ENCODE peak calls at places on chromosomes 13 and 19, in five cellular contexts. K is thoracic aorta; U is astrocyte of the spinal cord; D is esophagus squamous epithelium; J is effector memory CD4-positive, alpha-beta T cell. E is an unnamed sample.

GRCh38 chr13:107866666-107867623 is 348.4 kb downstream of the LIG4 start:
- DNase-seq in J (no peak), U (peak), K (no peak), D (no peak), E (no peak)

GRCh38 chr19:31107096-31107495 is 242.1 kb downstream of the TSHZ3 start:
- DNase-seq in J (no peak), K (no peak), D (no peak), U (no peak), E (no peak)

GRCh38 chr19:46880440-46880839 is 19.6 kb downstream of the ARHGAP35 start:
- DNase-seq in D (no peak), J (no peak), U (no peak), K (no peak), E (no peak)

GRCh38 chr19:10431943-10432735 is 11.8 kb downstream of the PDE4A start:
- DNase-seq in J (peak), U (no peak), K (no peak), D (no peak), E (no peak)

GRCh38 chr19:58093071-58093470 is 5.0 kb downstream of the ZSCAN18 start:
- DNase-seq in J (no peak), D (no peak), K (no peak), U (no peak), E (no peak)

GRCh38 chr13:45747071-45747470 is 45.0 kb downstream of the CBY2 start:
- DNase-seq in U (no peak), K (no peak), D (no peak), J (no peak), E (no peak)

GRCh38 chr13:37403776-37404497 is 194.6 kb downstream of the POSTN start:
- DNase-seq in U (peak), J (no peak), K (no peak), D (no peak), E (no peak)

GRCh38 chr13:51333421-51333820 is 6.1 kb upstream of the SERPINE3 start:
- DNase-seq in D (no peak), U (no peak), K (no peak), J (no peak), E (no peak)

GRCh38 chr13:99931462-99931861 is 40.1 kb downstream of the ZIC5 start:
- DNase-seq in U (no peak), K (no peak), J (no peak), D (no peak), E (no peak)

GRCh38 chr19:8391274-8392016 is 1.3 kb downstream of the RAB11B start:
- DNase-seq in K (no peak), U (no peak), J (no peak), D (no peak), E (no peak)

GRCh38 chr19:56884481-56884880 is 44.0 kb upstream of the PEG3 start:
- DNase-seq in U (no peak), D (no peak), J (no peak), K (no peak), E (no peak)

GRCh38 chr13:24511019-24511823 is 1.4 kb downstream of the PARP4 start:
- DNase-seq in K (no peak), J (peak), D (no peak), U (peak), E (peak)

GRCh38 chr19:10291554-10292205 is 1.9 kb downstream of the ICAM5 start:
- DNase-seq in D (no peak), U (no peak), K (no peak), J (no peak), E (no peak)

GRCh38 chr13:51873837-51874236 is 12.1 kb downstream of the CCDC70 start:
- DNase-seq in D (no peak), U (no peak), K (no peak), J (no peak), E (no peak)

GRCh38 chr19:54063350-54064078 is at the start of gene VSTM1:
- DNase-seq in K (no peak), D (no peak), U (no peak), J (no peak), E (no peak)

GRCh38 chr13:93477238-93477637 is 250.6 kb downstream of the GPC6 start:
- DNase-seq in K (no peak), U (no peak), D (no peak), J (no peak), E (no peak)

GRCh38 chr13:93398167-93398566 is 171.6 kb downstream of the GPC6 start:
- DNase-seq in J (no peak), U (no peak), D (no peak), K (no peak), E (no peak)

GRCh38 chr19:52398091-52398461 is 427 bp downstream of the ZNF528 start:
- DNase-seq in K (no peak), D (no peak), U (no peak), J (no peak), E (no peak)

GRCh38 chr13:66700336-66700735 is 529.8 kb downstream of the PCDH9 start:
- DNase-seq in K (no peak), D (no peak), J (no peak), U (peak), E (no peak)

GRCh38 chr19:17829855-17830566 is 8.7 kb upstream of the INSL3 start:
- DNase-seq in K (no peak), J (no peak), D (no peak), U (peak), E (no peak)

GRCh38 chr19:29593869-29594268 is 12.2 kb upstream of the POP4 start:
- DNase-seq in K (no peak), U (no peak), D (no peak), J (no peak), E (no peak)

GRCh38 chr13:51331354-51331861 is 8.1 kb upstream of the SERPINE3 start:
- DNase-seq in K (no peak), U (no peak), J (no peak), D (no peak), E (no peak)

DNA sequence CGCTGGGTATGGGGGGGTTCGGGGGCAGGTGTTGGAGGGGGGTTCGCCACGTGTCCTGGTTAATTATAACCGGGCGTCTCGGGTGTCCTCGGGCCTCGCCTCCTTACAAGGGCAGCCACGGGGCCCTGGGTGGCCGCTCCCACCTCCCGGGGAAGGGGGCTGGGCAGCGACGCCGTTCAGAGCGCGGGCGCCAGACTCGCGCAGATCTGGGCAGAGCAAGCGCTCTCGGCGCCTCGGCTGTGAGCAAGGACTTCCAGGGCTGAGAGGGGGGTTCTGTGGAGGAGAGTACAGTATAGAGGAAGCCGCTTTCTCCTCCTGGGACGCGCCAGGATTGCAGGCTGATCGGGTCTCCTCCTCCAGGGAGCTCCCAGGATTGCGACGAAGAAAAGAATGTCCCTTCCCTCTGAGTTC is 1.0 kb upstream of the CKM start:
- DNase-seq in K (no peak), U (no peak), D (no peak), J (no peak), E (no peak)
- H3K4me3 ChIP-seq in K (peak), U (peak), D (peak), J (no peak), E (no peak)

GRCh38 chr13:97225533-97225932 is 3.4 kb downstream of the MBNL2 start:
- DNase-seq in K (no peak), U (no peak), J (no peak), D (no peak), E (no peak)
- H3K4me3 ChIP-seq in K (peak), U (peak), J (no peak), D (peak), E (no peak)

GRCh38 chr19:5839312-5840017 is at the start of gene FUT6:
- DNase-seq in U (no peak), J (no peak), D (no peak), K (no peak), E (no peak)

GRCh38 chr19:5843295-5843927 is 3.9 kb upstream of the FUT6 start:
- DNase-seq in U (no peak), J (no peak), D (no peak), K (no peak), E (no peak)

GRCh38 chr19:5837768-5838364 is 1.6 kb downstream of the FUT6 start:
- DNase-seq in D (no peak), U (no peak), K (no peak), J (no peak), E (no peak)

DNA sequence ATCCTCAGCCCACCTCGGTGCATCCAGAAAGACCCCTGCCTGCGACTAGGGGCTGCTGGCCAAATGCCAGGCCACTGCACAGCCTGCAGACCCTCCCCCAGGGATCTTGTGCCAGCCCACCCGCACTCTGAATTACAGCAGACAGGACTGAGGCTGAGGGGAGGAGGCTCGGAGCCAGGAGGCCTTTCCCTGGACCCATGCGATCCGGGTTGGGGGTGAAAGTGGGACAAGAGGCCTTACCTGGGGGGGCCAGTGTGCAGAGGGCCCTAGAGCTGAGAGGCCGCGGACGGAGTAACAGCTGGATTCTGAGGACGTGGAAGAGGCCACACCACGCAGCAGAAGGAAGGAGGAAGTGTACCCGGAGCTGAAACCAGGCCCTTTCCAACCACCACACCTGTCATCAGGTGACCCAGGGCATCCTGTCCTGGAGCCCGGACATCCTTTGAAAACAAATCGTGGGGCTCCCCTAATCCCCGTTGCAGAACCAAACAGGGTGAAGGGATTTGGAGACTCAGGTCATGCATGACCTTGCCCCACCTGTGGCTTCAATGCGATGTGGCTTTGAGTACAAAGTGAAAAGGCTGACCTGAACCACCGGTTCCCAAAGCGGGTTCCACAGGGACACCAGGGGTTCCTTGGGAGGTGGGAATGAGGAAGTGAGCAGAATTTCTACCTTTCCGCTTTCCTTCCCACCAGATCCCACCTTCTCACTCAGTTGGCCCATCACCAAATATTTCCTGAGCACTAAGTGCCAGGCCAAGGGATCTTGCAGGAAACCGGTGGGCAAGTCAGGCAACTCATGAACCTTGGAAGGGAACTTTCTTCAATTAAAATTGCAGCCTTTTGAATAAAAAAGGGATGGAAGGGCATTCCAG is 828 bp downstream of the FUT6 start:
- DNase-seq in J (no peak), U (no peak), D (no peak), K (no peak), E (no peak)
- H3K4me3 ChIP-seq in J (no peak), U (no peak), D (peak), K (no peak), E (no peak)

GRCh38 chr19:44212250-44212864 is at the start of gene ZNF227:
- DNase-seq in J (peak), K (peak), D (peak), U (peak), E (peak)

GRCh38 chr19:44207126-44207803 is 5.1 kb upstream of the ZNF227 start:
- DNase-seq in K (peak), D (peak), U (peak), J (peak), E (peak)

DNA sequence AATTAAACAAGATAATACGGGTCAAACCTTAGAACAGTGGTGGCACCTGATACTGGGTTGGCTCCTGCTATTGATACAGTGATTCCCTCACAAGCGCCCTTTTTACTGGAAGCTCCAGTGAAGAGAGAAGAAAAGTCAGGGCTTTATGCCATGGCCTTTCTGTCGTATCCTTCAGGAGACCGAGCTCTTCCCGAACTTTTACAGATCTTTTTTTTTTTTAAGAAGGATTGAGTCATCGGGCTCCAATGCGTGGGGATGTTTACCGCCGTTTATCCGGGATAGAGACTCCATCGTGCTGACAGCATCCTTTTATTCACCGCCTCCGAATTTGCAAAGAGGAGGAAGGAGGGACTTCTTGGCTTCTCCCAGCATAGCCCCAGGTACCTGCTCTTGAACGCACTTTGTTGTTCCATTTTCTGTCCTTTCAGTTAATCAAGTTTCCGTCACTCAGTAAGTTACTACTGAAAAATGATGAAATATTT is 574 bp downstream of the ZNF227 start:
- DNase-seq in U (peak), K (no peak), D (no peak), J (no peak), E (no peak)
- H3K4me3 ChIP-seq in U (peak), K (peak), D (peak), J (peak), E (peak)

E was measured in GM12864.